ENCODE peak calls at places on chromosomes 3 and 15, in four cellular contexts. V, H, G and O are unnamed samples.

GRCh38 chr3:171842864-171843511 is at the start of gene TMEM212:
- DNase-seq in G (no peak), H (no peak), V (no peak), O (no peak)

GRCh38 chr3:45554001-45554691 is 40.4 kb upstream of the LIMD1 start:
- DNase-seq in G (no peak), V (no peak), H (peak; percentile 76), O (no peak)

GRCh38 chr3:12471228-12471627 is 13.1 kb upstream of the TSEN2 start:
- DNase-seq in H (no peak), V (peak; percentile 31), G (no peak), O (no peak)

GRCh38 chr15:88218557-88219214 is 37.9 kb downstream of the NTRK3 start:
- DNase-seq in V (no peak), G (no peak), H (no peak), O (no peak)

GRCh38 chr15:93044301-93045190 is 44.5 kb downstream of the RGMA start:
- DNase-seq in G (no peak), H (no peak), V (no peak), O (no peak)

GRCh38 chr3:49813497-49814174 is at the start of gene UBA7:
- DNase-seq in H (peak; percentile 73), V (no peak), G (peak; percentile 58), O (peak; percentile 84)

GRCh38 chr3:126270145-126270811 is 86.9 kb downstream of the KLF15 start:
- DNase-seq in G (peak; percentile 78), V (no peak), H (no peak), O (peak; percentile 42)

GRCh38 chr15:88918738-88919137 is 5.6 kb upstream of the MFGE8 start:
- DNase-seq in H (peak; percentile 64), V (no peak), G (peak; percentile 97), O (peak; percentile 96)

GRCh38 chr15:51865291-51865690 is 35.8 kb downstream of the TMOD3 start:
- DNase-seq in G (no peak), V (no peak), H (no peak), O (no peak)

GRCh38 chr3:185824051-185824466 is 783 bp downstream of the IGF2BP2 start:
- DNase-seq in H (peak; percentile 40), V (no peak), G (no peak), O (peak; percentile 45)

GRCh38 chr15:45199136-45199810 is 11.5 kb upstream of the SHF start:
- DNase-seq in G (no peak), H (peak; percentile 57), V (no peak), O (peak; percentile 43)

GRCh38 chr3:101141135-101141534 is 147.9 kb upstream of the ABI3BP start:
- DNase-seq in V (no peak), H (no peak), G (no peak), O (no peak)

GRCh38 chr15:45151998-45152828 is 22.4 kb downstream of the DUOX1 start:
- DNase-seq in H (no peak), V (no peak), G (no peak), O (no peak)

GRCh38 chr3:59772416-59773408 is 722.9 kb upstream of the CFAP20DC start:
- DNase-seq in H (peak; percentile 17), V (no peak), G (no peak), O (no peak)

GRCh38 chr15:61621146-61621545 is 392.0 kb upstream of the RORA start:
- DNase-seq in H (peak; percentile 36), V (no peak), G (no peak), O (no peak)

GRCh38 chr3:127304121-127304744 is 16.4 kb upstream of the PRR20G start:
- DNase-seq in H (peak; percentile 15), G (no peak), V (no peak), O (no peak)

GRCh38 chr3:138479355-138479964 is 45.0 kb downstream of the ESYT3 start:
- DNase-seq in H (peak; percentile 76), G (peak; percentile 30), V (no peak), O (peak; percentile 52)

GRCh38 chr3:69212411-69213160 is 90.2 kb upstream of the LMOD3 start:
- DNase-seq in H (peak; percentile 81), G (peak; percentile 25), V (no peak), O (peak; percentile 52)

GRCh38 chr3:185732782-185733181 is 92.1 kb downstream of the IGF2BP2 start:
- DNase-seq in H (peak; percentile 21), G (peak; percentile 37), V (no peak), O (peak; percentile 56)

GRCh38 chr3:14784087-14784596 is 34.6 kb upstream of the FGD5 start:
- DNase-seq in V (no peak), H (no peak), G (no peak), O (no peak)

GRCh38 chr15:32704343-32705076 is 13.3 kb upstream of the GREM1 start:
- DNase-seq in H (no peak), G (peak; percentile 59), V (no peak), O (peak; percentile 27)

GRCh38 chr3:138941259-138941885 is 5.6 kb downstream of the FOXL2 start:
- DNase-seq in V (no peak), G (peak; percentile 20), H (peak; percentile 31), O (peak; percentile 27)

GRCh38 chr15:40695469-40695910 is 516 bp downstream of the RAD51 start:
- DNase-seq in H (peak; percentile 26), V (no peak), G (peak; percentile 14), O (peak; percentile 69)